ENCODE peak calls at places on chromosomes 7 and 10, in four cellular contexts. One of them, this sample, is unnamed.

GRCh38 chr7:65037740-65038678 is 31.5 kb upstream of the ERV3-1 start:
- DNase-seq in mesothelial cell of epicardium: peak
- DNase-seq in IMR-90: peak
- DNase-seq in lower lobe of right lung: peak
- DNase-seq in this sample: peak

GRCh38 chr10:102069066-102069465 is 3.9 kb downstream of the HPS6 start:
- DNase-seq in mesothelial cell of epicardium: no peak
- DNase-seq in IMR-90: no peak
- DNase-seq in lower lobe of right lung: no peak
- DNase-seq in this sample: no peak

GRCh38 chr7:129122751-129123516 is 21.6 kb upstream of the TSPAN33 start:
- DNase-seq in mesothelial cell of epicardium: no peak
- DNase-seq in IMR-90: peak
- DNase-seq in lower lobe of right lung: no peak
- DNase-seq in this sample: peak

GRCh38 chr10:73886625-73887024 is 12.3 kb upstream of the CAMK2G start:
- DNase-seq in mesothelial cell of epicardium: no peak
- DNase-seq in IMR-90: no peak
- DNase-seq in lower lobe of right lung: no peak
- DNase-seq in this sample: peak

GRCh38 chr7:55172161-55172560 is 153.3 kb downstream of the EGFR start:
- DNase-seq in mesothelial cell of epicardium: no peak
- DNase-seq in IMR-90: peak
- DNase-seq in lower lobe of right lung: no peak
- DNase-seq in this sample: peak

GRCh38 chr7:1124816-1125602 is 35.0 kb downstream of the ZFAND2A start:
- DNase-seq in mesothelial cell of epicardium: no peak
- DNase-seq in IMR-90: no peak
- DNase-seq in lower lobe of right lung: peak
- DNase-seq in this sample: no peak

GRCh38 chr7:90726120-90726519 is 130.0 kb downstream of the CDK14 start:
- DNase-seq in mesothelial cell of epicardium: no peak
- DNase-seq in IMR-90: peak
- DNase-seq in lower lobe of right lung: no peak
- DNase-seq in this sample: peak

GRCh38 chr7:24653316-24654085 is 80.2 kb downstream of the PALS2 start:
- DNase-seq in mesothelial cell of epicardium: no peak
- DNase-seq in IMR-90: no peak
- DNase-seq in lower lobe of right lung: no peak
- DNase-seq in this sample: no peak

GRCh38 chr10:82020999-82021398 is 146.0 kb downstream of the NRG3 start:
- DNase-seq in mesothelial cell of epicardium: no peak
- DNase-seq in IMR-90: no peak
- DNase-seq in lower lobe of right lung: no peak
- DNase-seq in this sample: no peak

GRCh38 chr7:50647286-50647980 is 82.2 kb upstream of the DDC start:
- DNase-seq in mesothelial cell of epicardium: peak
- DNase-seq in IMR-90: no peak
- DNase-seq in lower lobe of right lung: no peak
- DNase-seq in this sample: no peak

GRCh38 chr7:150451097-150451793 is 815 bp downstream of the GIMAP8 start:
- DNase-seq in mesothelial cell of epicardium: no peak
- DNase-seq in IMR-90: no peak
- DNase-seq in lower lobe of right lung: peak
- DNase-seq in this sample: no peak

GRCh38 chr7:113976508-113976907 is 57.7 kb upstream of the PPP1R3A start:
- DNase-seq in mesothelial cell of epicardium: no peak
- DNase-seq in IMR-90: no peak
- DNase-seq in lower lobe of right lung: no peak
- DNase-seq in this sample: no peak

GRCh38 chr10:31133628-31134302 is 102.1 kb upstream of the ZNF438 start:
- DNase-seq in mesothelial cell of epicardium: peak
- DNase-seq in IMR-90: peak
- DNase-seq in lower lobe of right lung: peak
- DNase-seq in this sample: peak

GRCh38 chr7:104136981-104137380 is 70.8 kb downstream of the ORC5 start:
- DNase-seq in mesothelial cell of epicardium: no peak
- DNase-seq in IMR-90: no peak
- DNase-seq in lower lobe of right lung: no peak
- DNase-seq in this sample: no peak

GRCh38 chr10:57119690-57120089 is 758.6 kb upstream of the ZWINT start:
- DNase-seq in mesothelial cell of epicardium: no peak
- DNase-seq in IMR-90: no peak
- DNase-seq in lower lobe of right lung: no peak
- DNase-seq in this sample: no peak

GRCh38 chr7:64628721-64629120 is 37.2 kb upstream of the ZNF107 start:
- DNase-seq in mesothelial cell of epicardium: no peak
- DNase-seq in IMR-90: no peak
- DNase-seq in lower lobe of right lung: no peak
- DNase-seq in this sample: no peak

GRCh38 chr10:112526130-112526529 is 79.1 kb downstream of the VTI1A start:
- DNase-seq in mesothelial cell of epicardium: no peak
- DNase-seq in IMR-90: peak
- DNase-seq in lower lobe of right lung: no peak
- DNase-seq in this sample: no peak

GRCh38 chr7:157281221-157281998 is 55.4 kb upstream of the DNAJB6 start:
- DNase-seq in mesothelial cell of epicardium: no peak
- DNase-seq in IMR-90: no peak
- DNase-seq in lower lobe of right lung: no peak
- DNase-seq in this sample: no peak

GRCh38 chr10:132945125-132945893 is 2.9 kb upstream of the CFAP46 start:
- DNase-seq in mesothelial cell of epicardium: no peak
- DNase-seq in IMR-90: no peak
- DNase-seq in lower lobe of right lung: no peak
- DNase-seq in this sample: no peak

GRCh38 chr10:103491729-103492364 is 1.7 kb upstream of the NEURL1 start:
- DNase-seq in mesothelial cell of epicardium: no peak
- DNase-seq in IMR-90: peak
- DNase-seq in lower lobe of right lung: no peak
- DNase-seq in this sample: peak

GRCh38 chr10:104334965-104335650 is 3.2 kb downstream of the ITPRIP start:
- DNase-seq in mesothelial cell of epicardium: no peak
- DNase-seq in IMR-90: no peak
- DNase-seq in lower lobe of right lung: no peak
- DNase-seq in this sample: peak

GRCh38 chr10:15201589-15202300 is 33.3 kb upstream of the NMT2 start:
- DNase-seq in mesothelial cell of epicardium: no peak
- DNase-seq in IMR-90: peak
- DNase-seq in lower lobe of right lung: no peak
- DNase-seq in this sample: peak

GRCh38 chr7:77415474-77415821 is 701 bp downstream of the GSAP start:
- DNase-seq in mesothelial cell of epicardium: no peak
- DNase-seq in IMR-90: no peak
- DNase-seq in lower lobe of right lung: peak
- DNase-seq in this sample: no peak

GRCh38 chr10:49164587-49165188 is 23.5 kb downstream of the TMEM273 start:
- DNase-seq in mesothelial cell of epicardium: peak
- DNase-seq in IMR-90: peak
- DNase-seq in lower lobe of right lung: no peak
- DNase-seq in this sample: peak

GRCh38 chr10:5467634-5468255 is 31.6 kb downstream of the CALML5 start:
- DNase-seq in mesothelial cell of epicardium: no peak
- DNase-seq in IMR-90: no peak
- DNase-seq in lower lobe of right lung: no peak
- DNase-seq in this sample: no peak

GRCh38 chr7:157003445-157004049 is 6.9 kb downstream of the MNX1 start:
- DNase-seq in mesothelial cell of epicardium: peak
- DNase-seq in IMR-90: no peak
- DNase-seq in lower lobe of right lung: no peak
- DNase-seq in this sample: no peak

GRCh38 chr10:13859979-13860619 is 273.3 kb downstream of the PRPF18 start:
- DNase-seq in mesothelial cell of epicardium: no peak
- DNase-seq in IMR-90: no peak
- DNase-seq in lower lobe of right lung: no peak
- DNase-seq in this sample: no peak

GRCh38 chr7:106178593-106179134 is 66.6 kb upstream of the SYPL1 start:
- DNase-seq in mesothelial cell of epicardium: no peak
- DNase-seq in IMR-90: peak
- DNase-seq in lower lobe of right lung: no peak
- DNase-seq in this sample: peak

GRCh38 chr7:157612664-157613561 is 276.1 kb downstream of the DNAJB6 start:
- DNase-seq in mesothelial cell of epicardium: no peak
- DNase-seq in IMR-90: no peak
- DNase-seq in lower lobe of right lung: no peak
- DNase-seq in this sample: peak

GRCh38 chr7:65269150-65269856 is 104.4 kb upstream of the ZNF92 start:
- DNase-seq in mesothelial cell of epicardium: peak
- DNase-seq in IMR-90: peak
- DNase-seq in lower lobe of right lung: peak
- DNase-seq in this sample: peak

GRCh38 chr10:8073696-8074416 is 19.4 kb downstream of the GATA3 start:
- DNase-seq in mesothelial cell of epicardium: no peak
- DNase-seq in IMR-90: no peak
- DNase-seq in lower lobe of right lung: no peak
- DNase-seq in this sample: no peak

GRCh38 chr7:5452937-5453540 is 29.4 kb upstream of the TNRC18 start:
- DNase-seq in mesothelial cell of epicardium: no peak
- DNase-seq in IMR-90: peak
- DNase-seq in lower lobe of right lung: no peak
- DNase-seq in this sample: peak

GRCh38 chr7:106042196-106042611 is 69.9 kb downstream of the SYPL1 start:
- DNase-seq in mesothelial cell of epicardium: no peak
- DNase-seq in IMR-90: no peak
- DNase-seq in lower lobe of right lung: no peak
- DNase-seq in this sample: no peak

GRCh38 chr7:89623018-89623672 is 531.1 kb upstream of the STEAP1 start:
- DNase-seq in mesothelial cell of epicardium: no peak
- DNase-seq in IMR-90: peak
- DNase-seq in lower lobe of right lung: no peak
- DNase-seq in this sample: peak

GRCh38 chr7:29723599-29723998 is 82.7 kb upstream of the WIPF3 start:
- DNase-seq in mesothelial cell of epicardium: no peak
- DNase-seq in IMR-90: peak
- DNase-seq in lower lobe of right lung: no peak
- DNase-seq in this sample: peak

GRCh38 chr10:14089556-14090297 is 241.0 kb downstream of the FRMD4A start:
- DNase-seq in mesothelial cell of epicardium: no peak
- DNase-seq in IMR-90: no peak
- DNase-seq in lower lobe of right lung: no peak
- DNase-seq in this sample: no peak

GRCh38 chr10:131750973-131751826 is 149.6 kb upstream of the PPP2R2D start:
- DNase-seq in mesothelial cell of epicardium: no peak
- DNase-seq in IMR-90: no peak
- DNase-seq in lower lobe of right lung: no peak
- DNase-seq in this sample: no peak